ENCODE peak calls at places on chromosomes 5 and 9, in ten cellular contexts. Z is Peyer's patch, N is pancreas, M is mammary epithelial cell, V is PC-9, L is GM23248, B is adrenal gland, W is prostate gland, R is astrocyte, F is aorta. C is an unnamed sample.

GRCh38 chr5:73448451-73449136 is at the start of gene FOXD1:
- DNase-seq in N (peak; percentile 55), W (peak; percentile 23), B (peak; percentile 61), V (no peak), L (peak; percentile 99), F (peak; percentile 94), R (peak; percentile 96), M (peak; percentile 94), Z (peak; percentile 48), C (peak; percentile 92)

GRCh38 chr9:112744177-112744576 is 6.4 kb upstream of the SNX30 start:
- DNase-seq in Z (no peak), N (no peak), W (no peak), F (no peak), M (no peak), V (no peak), R (no peak), B (no peak), L (no peak), C (no peak)

GRCh38 chr5:142845954-142846398 is 75.8 kb downstream of the ARHGAP26 start:
- DNase-seq in F (no peak), M (no peak), Z (no peak), N (no peak), B (no peak), V (peak; percentile 65), L (no peak), R (no peak), W (no peak), C (no peak)

GRCh38 chr5:122312670-122312988 is 592 bp downstream of the SNCAIP start:
- DNase-seq in V (no peak), L (peak; percentile 74), M (peak; percentile 2), R (peak; percentile 32), B (peak; percentile 14), Z (no peak), N (peak; percentile 17), W (peak; percentile 7), F (peak; percentile 51), C (no peak)

GRCh38 chr9:98861881-98862501 is 54.5 kb downstream of the GALNT12 start:
- DNase-seq in N (no peak), Z (no peak), R (no peak), W (no peak), V (no peak), L (peak; percentile 99), M (peak; percentile 80), F (no peak), B (peak; percentile 29), C (no peak)

GRCh38 chr5:116371431-116371830 is 203.2 kb downstream of the SEMA6A start:
- DNase-seq in Z (no peak), V (no peak), F (no peak), R (no peak), L (no peak), M (no peak), B (no peak), W (no peak), N (no peak), C (no peak)

GRCh38 chr5:41120600-41120999 is 49.5 kb upstream of the MROH2B start:
- DNase-seq in B (no peak), F (no peak), W (no peak), L (no peak), Z (no peak), R (no peak), M (no peak), N (no peak), V (no peak), C (no peak)

GRCh38 chr9:8750639-8751041 is 951.1 kb upstream of the DMAC1 start:
- DNase-seq in R (no peak), N (no peak), L (no peak), F (no peak), W (no peak), B (no peak), M (no peak), Z (no peak), V (no peak), C (no peak)

DNA sequence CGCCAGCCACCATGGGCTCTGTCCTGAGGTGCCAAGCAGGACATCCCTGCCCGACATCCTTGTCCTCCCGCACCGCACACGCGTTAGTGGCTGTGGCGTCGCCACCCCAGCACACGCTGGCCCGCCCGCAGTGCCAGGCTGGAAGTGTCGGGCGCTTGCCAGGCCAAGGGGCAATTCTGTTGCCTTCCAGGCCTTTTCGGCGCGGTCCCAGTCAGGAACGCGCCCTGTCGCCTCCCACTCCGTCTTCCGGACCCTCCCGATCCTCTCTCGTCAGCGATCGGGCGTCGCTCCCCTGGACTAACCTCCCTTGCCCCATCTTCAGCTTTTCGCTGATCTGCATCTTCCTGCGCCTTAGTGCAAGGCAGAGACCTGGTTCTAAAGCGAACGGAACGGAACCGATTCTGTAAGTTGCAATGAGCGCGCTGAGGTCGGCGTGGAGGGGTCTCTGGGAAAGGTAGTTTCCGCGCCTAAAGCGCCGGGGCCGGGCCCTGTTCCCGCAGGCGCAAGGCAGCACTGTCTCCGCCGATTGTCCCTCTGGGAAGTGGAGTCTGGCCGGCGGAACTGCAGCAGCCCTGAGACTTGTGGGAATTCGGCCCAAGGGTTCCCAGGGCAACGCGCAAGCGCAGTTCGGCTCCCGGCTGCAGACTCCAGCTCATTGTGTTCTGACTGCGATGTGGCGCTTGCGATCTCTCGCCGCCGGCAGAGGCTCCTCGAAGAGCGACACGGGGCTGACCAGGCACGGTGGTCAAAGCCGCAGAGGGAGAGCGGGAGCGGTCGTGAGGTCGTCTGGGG is at the start of gene ZNF454:
- DNase-seq in M (no peak), B (peak; percentile 73), F (peak; percentile 91), V (no peak), R (peak; percentile 92), W (peak; percentile 95), Z (no peak), L (peak; percentile 94), N (peak; percentile 93), C (no peak)
- H3K9me3 ChIP-seq in M (peaks cover 66% of the 10 kb centered on the region), B (no peaks in the 10 kb centered on the region), F (peaks cover 11% of the 10 kb centered on the region), V (peaks cover 7% of the 10 kb centered on the region), R (peaks cover 62% of the 10 kb centered on the region), W (peaks cover 4% of the 10 kb centered on the region), Z (peaks cover 51% of the 10 kb centered on the region), L (peaks cover 3% of the 10 kb centered on the region), N (no peaks in the 10 kb centered on the region), C (peaks cover 84% of the 10 kb centered on the region)

GRCh38 chr5:136038635-136039034 is 9.8 kb downstream of the TGFBI start:
- DNase-seq in Z (no peak), V (no peak), M (no peak), B (no peak), F (no peak), N (no peak), L (peak; percentile 78), W (no peak), R (peak; percentile 77), C (no peak)

GRCh38 chr5:136042156-136042555 is 13.4 kb downstream of the TGFBI start:
- DNase-seq in B (no peak), L (no peak), F (no peak), R (no peak), V (no peak), Z (no peak), W (no peak), M (no peak), N (no peak), C (no peak)

GRCh38 chr5:136042665-136043121 is 13.9 kb downstream of the TGFBI start:
- DNase-seq in B (no peak), V (no peak), N (no peak), W (no peak), F (peak; percentile 6), L (peak; percentile 49), Z (no peak), M (no peak), R (peak; percentile 74), C (peak; percentile 62)

GRCh38 chr5:136039202-136039601 is 10.4 kb downstream of the TGFBI start:
- DNase-seq in N (no peak), L (peak; percentile 46), R (no peak), F (no peak), Z (no peak), V (no peak), B (no peak), W (no peak), M (no peak), C (no peak)

DNA sequence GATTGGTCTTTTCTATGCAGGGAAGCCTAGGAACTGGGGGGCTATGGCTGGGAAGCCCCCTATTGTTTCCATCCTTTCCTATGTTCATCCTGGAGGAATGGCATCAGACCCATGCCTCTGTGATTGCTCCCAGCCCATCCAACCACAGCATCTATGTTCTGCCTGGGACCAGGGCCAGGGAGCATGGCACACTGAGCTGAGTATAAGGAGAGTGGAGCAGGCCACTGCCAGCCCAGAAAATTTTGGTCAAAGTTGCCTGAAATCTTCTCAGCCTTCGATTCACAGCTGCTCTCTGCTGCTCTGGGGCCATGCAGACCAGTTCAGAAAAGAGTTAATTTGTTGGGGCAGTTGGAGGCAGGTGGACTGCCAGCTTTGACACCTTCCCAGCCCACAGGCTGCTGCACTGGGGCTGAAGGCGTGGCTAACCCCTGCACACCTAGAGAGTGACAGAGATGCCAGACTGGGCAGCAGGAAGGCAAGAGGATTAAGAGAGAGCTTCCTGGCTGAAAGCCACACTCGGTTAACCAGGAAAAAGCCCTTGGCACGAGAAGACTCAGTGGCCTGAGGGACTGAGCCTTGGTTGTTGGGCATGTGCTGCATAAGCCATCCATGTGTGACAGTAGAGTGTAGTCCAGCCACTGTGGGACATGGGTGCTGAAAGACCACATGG is 12.1 kb downstream of the TGFBI start:
- DNase-seq in M (no peak), V (peak; percentile 70), Z (no peak), F (no peak), L (peak; percentile 59), W (no peak), N (no peak), B (no peak), R (no peak), C (no peak)
- H3K9me3 ChIP-seq in M (peaks cover 4% of the 10 kb centered on the region), V (peaks cover 6% of the 10 kb centered on the region), Z (no peaks in the 10 kb centered on the region), F (no peaks in the 10 kb centered on the region), L (no peaks in the 10 kb centered on the region), W (no peaks in the 10 kb centered on the region), N (no peaks in the 10 kb centered on the region), B (no peaks in the 10 kb centered on the region), R (no peaks in the 10 kb centered on the region), C (no peaks in the 10 kb centered on the region)

GRCh38 chr9:71936066-71936465 is 24.6 kb downstream of the C9orf85 start:
- DNase-seq in R (no peak), B (no peak), M (no peak), L (peak; percentile 27), V (no peak), N (no peak), F (no peak), W (no peak), Z (no peak), C (no peak)
- H3K9me3 ChIP-seq in R (no peaks in the 10 kb centered on the region), B (no peaks in the 10 kb centered on the region), M (no peaks in the 10 kb centered on the region), L (no peaks in the 10 kb centered on the region), V (no peaks in the 10 kb centered on the region), N (no peaks in the 10 kb centered on the region), F (no peaks in the 10 kb centered on the region), W (no peaks in the 10 kb centered on the region), Z (no peaks in the 10 kb centered on the region), C (no peaks in the 10 kb centered on the region)

GRCh38 chr5:141389153-141390042 is 1.9 kb downstream of the PCDHGB4 start:
- DNase-seq in R (no peak), B (no peak), N (no peak), W (no peak), V (no peak), M (no peak), F (no peak), L (no peak), Z (no peak), C (no peak)

GRCh38 chr5:141393267-141393666 is 834 bp downstream of the PCDHGA8 start:
- DNase-seq in R (no peak), F (no peak), M (no peak), B (no peak), N (no peak), W (no peak), Z (no peak), L (no peak), V (no peak), C (no peak)

GRCh38 chr5:141384471-141385267 is 2.1 kb downstream of the PCDHGA7 start:
- DNase-seq in B (no peak), N (no peak), R (no peak), Z (no peak), V (no peak), W (no peak), M (no peak), L (no peak), F (no peak), C (no peak)

GRCh38 chr5:141392429-141393198 is at the start of gene PCDHGA8:
- DNase-seq in W (no peak), V (no peak), F (no peak), L (peak; percentile 48), B (no peak), R (no peak), M (no peak), Z (no peak), N (no peak), C (no peak)

GRCh38 chr5:141388661-141389060 is 1.2 kb downstream of the PCDHGB4 start:
- DNase-seq in F (no peak), M (no peak), L (no peak), Z (no peak), N (no peak), R (no peak), V (no peak), B (no peak), W (no peak), C (no peak)
- H3K9me3 ChIP-seq in F (peaks cover 36% of the 10 kb centered on the region), M (peaks cover 43% of the 10 kb centered on the region), L (no peaks in the 10 kb centered on the region), Z (peaks cover 26% of the 10 kb centered on the region), N (peaks cover 44% of the 10 kb centered on the region), R (peaks cover 49% of the 10 kb centered on the region), V (no peaks in the 10 kb centered on the region), B (no peaks in the 10 kb centered on the region), W (no peaks in the 10 kb centered on the region), C (peaks cover 36% of the 10 kb centered on the region)

C was measured in SJSA1.